ENCODE peak calls at places on chromosomes 11 and 22, in four cellular contexts. One of them, this sample, is unnamed.
A peak's percentile ranks its signal among the peaks of the same experiment; 100 is the strongest.

GRCh38 chr11:12090061-12090572 is 20.3 kb upstream of the MICAL2 start:
- DNase-seq in ovary: no peak
- DNase-seq in transverse colon: no peak
- DNase-seq in HFF-Myc: peak; percentile 86
- DNase-seq in this sample: no peak

GRCh38 chr11:120289426-120289825 is 35.7 kb upstream of the TLCD5 start:
- DNase-seq in ovary: no peak
- DNase-seq in transverse colon: no peak
- DNase-seq in HFF-Myc: no peak
- DNase-seq in this sample: no peak

GRCh38 chr11:79253280-79253679 is 187.6 kb downstream of the TENM4 start:
- DNase-seq in ovary: no peak
- DNase-seq in transverse colon: no peak
- DNase-seq in HFF-Myc: no peak
- DNase-seq in this sample: no peak

GRCh38 chr22:45172872-45173585 is 9.3 kb downstream of the NUP50 start:
- DNase-seq in ovary: no peak
- DNase-seq in transverse colon: no peak
- DNase-seq in HFF-Myc: no peak
- DNase-seq in this sample: no peak

GRCh38 chr22:46376908-46377565 is 41.5 kb downstream of the TRMU start:
- DNase-seq in ovary: no peak
- DNase-seq in transverse colon: no peak
- DNase-seq in HFF-Myc: no peak
- DNase-seq in this sample: no peak

GRCh38 chr11:66473608-66474525 is 6.4 kb upstream of the DPP3 start:
- DNase-seq in ovary: no peak
- DNase-seq in transverse colon: no peak
- DNase-seq in HFF-Myc: no peak
- DNase-seq in this sample: no peak

GRCh38 chr11:134756811-134757540 is 344.9 kb upstream of the B3GAT1 start:
- DNase-seq in ovary: no peak
- DNase-seq in transverse colon: no peak
- DNase-seq in HFF-Myc: no peak
- DNase-seq in this sample: no peak

GRCh38 chr11:31645747-31646146 is 136.2 kb downstream of the ELP4 start:
- DNase-seq in ovary: no peak
- DNase-seq in transverse colon: no peak
- DNase-seq in HFF-Myc: peak; percentile 49
- DNase-seq in this sample: no peak

GRCh38 chr11:116644948-116645305 is 127.9 kb downstream of the BUD13 start:
- DNase-seq in ovary: no peak
- DNase-seq in transverse colon: no peak
- DNase-seq in HFF-Myc: no peak
- DNase-seq in this sample: no peak

GRCh38 chr11:36362902-36363301 is 66.8 kb downstream of the PRR5L start:
- DNase-seq in ovary: no peak
- DNase-seq in transverse colon: no peak
- DNase-seq in HFF-Myc: no peak
- DNase-seq in this sample: no peak

GRCh38 chr11:46369458-46370152 is 11.9 kb upstream of the MDK start:
- DNase-seq in ovary: peak; percentile 69
- DNase-seq in transverse colon: peak; percentile 47
- DNase-seq in HFF-Myc: no peak
- DNase-seq in this sample: no peak

GRCh38 chr22:49297871-49298721 is 529.6 kb downstream of the BRD1 start:
- DNase-seq in ovary: no peak
- DNase-seq in transverse colon: no peak
- DNase-seq in HFF-Myc: no peak
- DNase-seq in this sample: no peak

GRCh38 chr11:133797542-133797941 is 47.8 kb downstream of the SPATA19 start:
- DNase-seq in ovary: no peak
- DNase-seq in transverse colon: no peak
- DNase-seq in HFF-Myc: no peak
- DNase-seq in this sample: no peak

GRCh38 chr11:35099278-35100018 is 39.5 kb upstream of the CD44 start:
- DNase-seq in ovary: no peak
- DNase-seq in transverse colon: no peak
- DNase-seq in HFF-Myc: no peak
- DNase-seq in this sample: no peak

GRCh38 chr11:76802151-76802550 is 19.0 kb downstream of the TSKU start:
- DNase-seq in ovary: no peak
- DNase-seq in transverse colon: no peak
- DNase-seq in HFF-Myc: no peak
- DNase-seq in this sample: no peak

GRCh38 chr11:23866641-23867040 is 630.2 kb upstream of the LUZP2 start:
- DNase-seq in ovary: no peak
- DNase-seq in transverse colon: no peak
- DNase-seq in HFF-Myc: no peak
- DNase-seq in this sample: peak; percentile 84

GRCh38 chr11:44223261-44223660 is 86.7 kb downstream of the ALX4 start:
- DNase-seq in ovary: no peak
- DNase-seq in transverse colon: no peak
- DNase-seq in HFF-Myc: no peak
- DNase-seq in this sample: no peak

GRCh38 chr11:90133560-90134145 is 810 bp upstream of the NAALAD2 start:
- DNase-seq in ovary: no peak
- DNase-seq in transverse colon: no peak
- DNase-seq in HFF-Myc: no peak
- DNase-seq in this sample: no peak

GRCh38 chr11:90134420-90135003 is at the start of gene NAALAD2:
- DNase-seq in ovary: peak; percentile 74
- DNase-seq in transverse colon: peak; percentile 11
- DNase-seq in HFF-Myc: no peak
- DNase-seq in this sample: no peak

GRCh38 chr11:90135016-90135415 is 553 bp downstream of the NAALAD2 start:
- DNase-seq in ovary: no peak
- DNase-seq in transverse colon: no peak
- DNase-seq in HFF-Myc: no peak
- DNase-seq in this sample: no peak
- H3K4me3 ChIP-seq in ovary: peak overlapping the region; percentile 52
- H3K4me3 ChIP-seq in transverse colon: peak overlapping the region; percentile 29
- H3K4me3 ChIP-seq in HFF-Myc: peak overlapping the region; percentile 36
- H3K4me3 ChIP-seq in this sample: peak overlapping the region; percentile 51

DNA sequence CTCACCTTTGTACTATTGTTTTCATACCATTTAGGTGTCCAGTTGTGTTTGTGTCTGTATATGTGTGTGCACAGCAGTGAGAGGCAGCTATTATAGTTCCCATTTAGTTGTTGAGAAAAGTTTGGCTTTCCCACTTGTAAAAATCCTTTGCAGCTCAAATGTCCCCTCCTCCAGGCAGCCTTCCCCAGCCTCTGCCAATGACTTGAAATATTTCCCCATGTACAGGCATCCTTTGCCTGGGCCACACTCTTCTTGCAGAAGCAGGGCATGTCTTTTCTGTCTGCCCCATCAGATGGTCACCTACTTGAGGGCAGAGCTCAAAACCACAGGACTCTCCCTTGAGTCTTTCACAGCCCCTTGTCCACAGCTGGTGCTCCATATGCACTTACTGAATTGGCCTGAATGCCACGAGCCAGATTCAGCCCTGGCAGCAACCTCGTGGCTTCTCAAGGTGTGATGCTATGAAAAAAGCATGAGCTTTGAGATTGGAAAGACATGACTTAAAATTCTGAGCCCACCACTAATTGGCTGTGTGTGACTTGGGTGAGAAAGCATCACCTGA is 39.3 kb downstream of the MYEOV start:
- DNase-seq in ovary: no peak
- DNase-seq in transverse colon: no peak
- DNase-seq in HFF-Myc: no peak
- DNase-seq in this sample: no peak
- TF ChIP-seq CTCF in ovary: no peak
- TF ChIP-seq CTCF in transverse colon: no peak
- TF ChIP-seq CTCF in HFF-Myc: no peak
- TF ChIP-seq CTCF in this sample: no peak

GRCh38 chr11:121582296-121582695 is 129.5 kb upstream of the SORL1-AS1 start:
- DNase-seq in ovary: no peak
- DNase-seq in transverse colon: no peak
- DNase-seq in HFF-Myc: no peak
- DNase-seq in this sample: no peak
- H3K4me3 ChIP-seq in ovary: no peak overlapping the region
- H3K4me3 ChIP-seq in transverse colon: no peak overlapping the region
- H3K4me3 ChIP-seq in HFF-Myc: no peak overlapping the region
- H3K4me3 ChIP-seq in this sample: no peak overlapping the region

GRCh38 chr22:38202437-38203089 is 769 bp downstream of the MAFF start:
- DNase-seq in ovary: peak; percentile 98
- DNase-seq in transverse colon: peak; percentile 88
- DNase-seq in HFF-Myc: no peak
- DNase-seq in this sample: no peak
- TF ChIP-seq CTCF in ovary: peak; percentile 61
- TF ChIP-seq CTCF in transverse colon: no peak
- TF ChIP-seq CTCF in HFF-Myc: no peak
- TF ChIP-seq CTCF in this sample: peak; percentile 29

DNA sequence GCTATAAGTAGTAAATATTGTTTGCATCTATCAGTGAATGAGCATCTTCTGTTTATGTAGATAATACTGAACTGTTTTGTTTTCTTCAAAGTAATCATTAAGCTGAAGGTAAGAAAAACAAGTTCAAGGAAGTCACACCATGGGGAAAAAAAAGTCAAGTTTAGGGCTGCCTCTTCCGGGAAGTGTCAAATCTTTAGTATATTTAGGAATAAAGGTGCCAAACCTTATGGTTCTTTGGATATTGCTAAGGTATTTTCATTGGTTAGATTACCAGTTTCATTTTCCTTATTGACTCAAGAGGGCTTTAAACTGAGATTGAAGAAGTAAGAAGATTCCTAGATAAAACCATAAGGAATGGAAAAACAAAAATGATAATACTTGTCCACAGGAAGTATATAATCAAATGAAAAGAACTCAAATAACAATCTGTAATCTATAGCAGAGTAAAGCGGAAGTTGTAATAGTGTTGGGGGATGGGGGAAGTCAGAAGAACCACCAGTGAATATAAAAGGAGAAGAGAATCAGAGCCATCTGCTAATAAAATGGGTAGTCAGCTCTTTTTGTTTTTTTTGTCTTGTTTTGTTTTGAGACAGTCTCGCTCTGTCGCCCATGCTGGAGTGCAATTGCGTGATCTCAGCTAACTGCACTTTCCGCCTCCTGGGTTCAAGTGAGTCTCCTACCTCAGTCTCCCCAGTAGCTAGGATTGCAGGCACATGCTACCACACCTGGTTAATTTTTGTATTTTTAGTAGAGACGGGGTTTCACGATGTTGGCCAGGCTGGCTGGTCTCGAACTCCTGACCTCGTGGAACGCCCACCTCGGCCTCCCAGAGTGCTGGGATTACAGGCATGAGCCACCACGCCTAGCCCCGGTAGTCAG is 2.3 kb downstream of the ATM start:
- DNase-seq in ovary: no peak
- DNase-seq in transverse colon: no peak
- DNase-seq in HFF-Myc: no peak
- DNase-seq in this sample: no peak
- H3K4me3 ChIP-seq in ovary: no peak overlapping the region
- H3K4me3 ChIP-seq in transverse colon: no peak overlapping the region
- H3K4me3 ChIP-seq in HFF-Myc: peak overlapping the region; percentile 92
- H3K4me3 ChIP-seq in this sample: no peak overlapping the region

DNA sequence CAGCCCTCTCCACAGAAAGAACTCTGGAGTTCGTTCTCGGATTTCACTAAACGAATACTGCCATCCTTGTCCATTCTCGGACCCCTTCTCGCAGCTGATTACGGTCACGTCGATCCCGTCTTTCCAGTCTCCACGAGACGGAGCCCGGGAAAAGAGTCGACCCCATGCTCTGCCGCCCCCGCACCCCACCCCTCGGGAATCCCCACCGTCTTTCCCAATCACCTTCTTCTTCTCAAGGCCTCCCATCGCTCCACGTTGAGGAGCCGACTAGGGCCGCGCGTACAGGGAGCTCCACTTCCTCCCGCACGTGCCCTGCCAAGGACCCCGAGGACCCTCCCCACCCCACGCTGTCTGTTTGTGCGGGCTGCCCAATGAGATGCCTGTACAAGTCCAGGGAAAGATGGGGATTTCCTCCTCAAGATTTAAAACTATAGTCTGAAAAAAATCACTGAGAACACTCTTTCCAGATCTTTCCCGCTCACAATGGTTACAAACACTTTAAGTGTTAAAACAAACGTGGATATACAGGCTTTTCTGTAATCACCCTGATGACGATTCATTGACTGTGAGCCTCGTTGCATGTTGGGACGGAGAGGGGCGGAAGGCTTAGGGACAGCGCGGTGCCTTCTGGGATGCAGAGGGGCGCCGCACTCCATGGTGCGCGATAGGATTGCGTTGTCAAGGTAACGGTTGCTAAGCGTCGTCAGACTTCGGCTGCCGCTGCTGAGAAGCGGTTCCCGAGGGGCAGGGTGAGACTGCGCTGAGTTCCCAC is at the start of gene PES1:
- DNase-seq in ovary: peak; percentile 95
- DNase-seq in transverse colon: peak; percentile 96
- DNase-seq in HFF-Myc: peak; percentile 96
- DNase-seq in this sample: peak; percentile 96
- TF ChIP-seq CTCF in ovary: no peak
- TF ChIP-seq CTCF in transverse colon: no peak
- TF ChIP-seq CTCF in HFF-Myc: no peak
- TF ChIP-seq CTCF in this sample: no peak

GRCh38 chr11:19526119-19526518 is 186.5 kb upstream of the NAV2 start:
- DNase-seq in ovary: no peak
- DNase-seq in transverse colon: no peak
- DNase-seq in HFF-Myc: no peak
- DNase-seq in this sample: no peak

GRCh38 chr11:19536131-19536530 is 176.5 kb upstream of the NAV2 start:
- DNase-seq in ovary: no peak
- DNase-seq in transverse colon: no peak
- DNase-seq in HFF-Myc: no peak
- DNase-seq in this sample: no peak

GRCh38 chr11:19525276-19525675 is 187.4 kb upstream of the NAV2 start:
- DNase-seq in ovary: no peak
- DNase-seq in transverse colon: no peak
- DNase-seq in HFF-Myc: no peak
- DNase-seq in this sample: no peak

GRCh38 chr11:19525714-19526113 is 186.9 kb upstream of the NAV2 start:
- DNase-seq in ovary: no peak
- DNase-seq in transverse colon: no peak
- DNase-seq in HFF-Myc: no peak
- DNase-seq in this sample: no peak

DNA sequence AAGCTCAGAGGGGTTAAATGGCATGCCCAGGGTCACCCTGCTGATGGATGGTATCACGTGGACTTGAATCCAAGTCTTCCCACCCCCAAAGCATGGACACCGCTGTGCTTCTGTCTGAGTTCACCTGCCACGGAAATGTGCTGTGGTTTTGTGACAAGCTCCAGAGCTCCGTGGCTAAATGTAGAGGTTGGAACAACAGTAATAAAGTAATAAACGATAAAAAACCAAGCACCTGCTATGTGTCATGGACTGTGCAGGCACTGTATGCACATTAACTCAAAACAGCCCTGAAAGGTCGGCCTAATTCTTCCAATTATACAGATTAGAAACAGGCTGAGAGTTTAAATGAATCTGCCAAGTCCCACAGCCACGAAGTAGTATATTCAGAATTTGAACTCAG is 182.1 kb upstream of the NAV2 start:
- DNase-seq in ovary: no peak
- DNase-seq in transverse colon: no peak
- DNase-seq in HFF-Myc: no peak
- DNase-seq in this sample: no peak
- H3K4me3 ChIP-seq in ovary: no peak overlapping the region
- H3K4me3 ChIP-seq in transverse colon: no peak overlapping the region
- H3K4me3 ChIP-seq in HFF-Myc: no peak overlapping the region
- H3K4me3 ChIP-seq in this sample: no peak overlapping the region

This sample was measured in LNCaP clone FGC.